ENCODE peak calls at places on chromosomes 6 and 20, in six cellular contexts. S is heart left ventricle; J is naive thymus-derived CD4-positive, alpha-beta T cell; R is aorta; G is gastrocnemius medialis; T is Peyer's patch. Q is an unnamed sample.
A peak's percentile ranks its signal among the peaks of the same experiment; 100 is the strongest.

GRCh38 chr6:109799664-109800063 is 108.6 kb downstream of the FIG4 start:
- DNase-seq in S (no peak), J (no peak), R (no peak), G (no peak), T (no peak), Q (no peak)

GRCh38 chr20:24633026-24633425 is 163.6 kb downstream of the SYNDIG1 start:
- DNase-seq in S (no peak), J (no peak), R (no peak), G (no peak), T (no peak), Q (no peak)

GRCh38 chr6:113971786-113972185 is 838 bp upstream of the HDAC2 start:
- DNase-seq in S (no peak), J (no peak), R (no peak), G (no peak), T (no peak), Q (no peak)

GRCh38 chr6:22194188-22194921 is 102.5 kb downstream of the PRL start:
- DNase-seq in S (no peak), J (no peak), R (no peak), G (no peak), T (no peak), Q (no peak)

GRCh38 chr6:112245511-112246203 is 8.7 kb downstream of the LAMA4 start:
- DNase-seq in S (no peak), J (no peak), R (no peak), G (no peak), T (no peak), Q (no peak)

GRCh38 chr6:166987930-166988329 is 11.3 kb upstream of the CEP43 start:
- DNase-seq in S (no peak), J (no peak), R (no peak), G (no peak), T (no peak), Q (no peak)

GRCh38 chr6:41157323-41157722 is 3.2 kb upstream of the TREML1 start:
- DNase-seq in S (no peak), J (no peak), R (no peak), G (no peak), T (no peak), Q (no peak)

GRCh38 chr6:75418233-75418632 is 75.4 kb downstream of the FILIP1 start:
- DNase-seq in S (no peak), J (no peak), R (no peak), G (no peak), T (no peak), Q (no peak)

GRCh38 chr20:40741507-40742106 is 52.6 kb upstream of the MAFB start:
- DNase-seq in S (no peak), J (no peak), R (no peak), G (no peak), T (no peak), Q (peak; percentile 27)

GRCh38 chr6:148758492-148758891 is 11.7 kb downstream of the UST start:
- DNase-seq in S (no peak), J (no peak), R (no peak), G (peak; percentile 18), T (peak; percentile 84), Q (no peak)

GRCh38 chr6:144481527-144481926 is 196.4 kb downstream of the UTRN start:
- DNase-seq in S (no peak), J (no peak), R (no peak), G (no peak), T (no peak), Q (no peak)

GRCh38 chr6:45448417-45449389 is 71.0 kb upstream of the SUPT3H start:
- DNase-seq in S (no peak), J (no peak), R (no peak), G (no peak), T (no peak), Q (no peak)

GRCh38 chr6:117602151-117602898 is at the start of gene GOPC:
- DNase-seq in S (peak; percentile 98), J (peak; percentile 96), R (peak; percentile 97), G (peak; percentile 97), T (peak; percentile 93), Q (peak; percentile 98)

DNA sequence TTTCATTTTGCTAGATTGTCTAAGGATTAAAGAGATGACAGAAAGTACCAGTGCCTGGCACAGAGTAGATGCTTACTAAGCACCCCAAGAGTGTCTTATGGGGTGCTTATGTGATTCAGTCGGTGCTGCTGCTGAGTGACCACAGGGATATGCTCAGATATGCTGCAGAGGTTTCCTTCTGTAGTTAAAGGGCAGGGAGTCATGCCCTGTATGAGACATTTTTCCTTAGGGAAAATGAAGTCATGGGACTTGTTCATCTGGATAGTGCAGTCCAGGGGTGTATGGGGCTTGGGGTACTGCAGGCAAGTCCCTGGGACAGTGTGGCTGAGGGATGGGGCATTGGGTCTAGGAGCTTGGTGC is 25.1 kb downstream of the TOX2 start:
- DNase-seq in S (no peak), J (no peak), R (peak; percentile 24), G (no peak), T (no peak), Q (no peak)
- H3K27ac ChIP-seq in S (no peak overlapping the region), J (no peak overlapping the region), R (no peak overlapping the region), G (no peak overlapping the region), T (no peak overlapping the region), Q (no peak overlapping the region)

DNA sequence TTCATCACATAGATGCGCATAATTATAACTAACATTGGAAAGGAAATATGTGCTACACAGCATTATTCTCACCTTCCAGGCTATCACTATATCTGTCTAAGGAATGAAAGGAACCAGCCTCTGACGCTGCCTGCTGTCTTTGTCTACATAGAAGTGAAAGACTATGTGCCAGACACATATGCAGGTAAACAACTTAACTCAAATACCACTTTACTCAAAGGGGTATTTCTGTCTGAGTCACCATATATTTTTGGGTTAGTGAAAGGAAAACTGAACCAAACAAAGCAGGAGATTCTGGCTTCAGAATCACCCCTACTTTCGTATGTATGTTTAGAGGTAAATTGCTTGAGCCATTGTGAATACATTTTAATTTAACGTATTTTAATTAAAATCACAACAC is 328.6 kb upstream of the PLCB4 start:
- DNase-seq in S (no peak), J (no peak), R (no peak), G (no peak), T (no peak), Q (no peak)
- H3K36me3 ChIP-seq in S (peaks cover 26% of the 10 kb centered on the region), J (no peaks in the 10 kb centered on the region), R (no peaks in the 10 kb centered on the region), G (no peaks in the 10 kb centered on the region), T (no peaks in the 10 kb centered on the region), Q (peaks cover 24% of the 10 kb centered on the region)

DNA sequence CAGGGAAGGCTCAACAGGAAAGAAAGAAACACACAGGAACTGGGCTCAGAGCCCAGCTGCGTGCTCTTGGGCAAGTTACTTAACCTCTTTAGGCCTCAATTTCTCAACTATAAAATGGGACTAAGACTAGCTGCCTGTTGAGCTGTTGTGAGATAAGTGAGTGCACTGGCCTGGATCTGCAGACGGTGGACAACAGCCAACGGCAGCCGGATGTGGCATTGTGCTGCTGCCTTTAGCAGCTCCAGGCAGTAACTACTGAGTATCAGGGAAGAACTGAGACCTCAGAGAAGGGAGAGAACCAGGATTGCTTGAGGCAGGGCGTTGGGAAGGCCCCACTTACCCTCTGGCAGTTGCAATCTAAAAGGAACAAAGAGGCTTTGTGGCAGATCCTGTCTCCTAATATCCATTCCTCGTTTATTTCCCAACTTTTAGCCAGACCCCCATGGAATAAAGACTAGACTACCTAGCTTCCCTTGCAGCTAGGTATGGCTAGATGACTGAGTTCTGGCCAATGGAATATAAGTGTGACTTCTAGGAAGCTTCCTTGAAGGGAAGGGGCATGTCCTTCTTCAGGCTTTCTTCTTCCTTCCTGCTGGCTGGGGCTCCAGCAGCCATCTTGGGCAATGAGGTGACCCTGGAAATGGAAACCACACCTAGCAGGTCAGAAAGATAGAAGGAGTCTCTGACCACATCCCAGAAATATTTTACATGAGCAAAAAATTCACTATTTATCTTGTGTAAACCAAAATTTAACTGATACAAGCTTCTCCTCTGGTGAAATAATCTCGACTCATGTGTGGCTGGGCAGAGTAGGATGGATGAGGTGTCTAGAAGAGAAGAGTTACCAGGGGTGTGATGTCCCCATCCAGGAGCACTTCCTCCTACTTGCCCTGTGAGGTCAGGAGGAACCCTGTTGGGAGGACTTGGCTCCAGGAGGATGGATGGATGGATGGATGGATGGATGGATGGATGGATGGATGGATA is 67.6 kb downstream of the MRPL14 start:
- DNase-seq in S (peak; percentile 79), J (no peak), R (no peak), G (no peak), T (no peak), Q (peak; percentile 55)
- H3K27ac ChIP-seq in S (peak overlapping the region; percentile 77), J (no peak overlapping the region), R (no peak overlapping the region), G (peak overlapping the region; percentile 76), T (peak overlapping the region; percentile 57), Q (peak overlapping the region; percentile 87)

GRCh38 chr20:58244517-58245030 is 16.1 kb upstream of the ANKRD60 start:
- DNase-seq in S (no peak), J (no peak), R (no peak), G (no peak), T (no peak), Q (no peak)
- H3K36me3 ChIP-seq in S (peaks cover 90% of the 10 kb centered on the region), J (peaks cover 45% of the 10 kb centered on the region), R (peaks cover 4% of the 10 kb centered on the region), G (no peaks in the 10 kb centered on the region), T (no peaks in the 10 kb centered on the region), Q (no peaks in the 10 kb centered on the region)

GRCh38 chr6:16346831-16347230 is 108.4 kb downstream of the GMPR start:
- DNase-seq in S (no peak), J (no peak), R (no peak), G (no peak), T (no peak), Q (no peak)

GRCh38 chr6:16339263-16339587 is 100.8 kb downstream of the GMPR start:
- DNase-seq in S (no peak), J (no peak), R (no peak), G (no peak), T (no peak), Q (no peak)

GRCh38 chr6:16345449-16346330 is 107.3 kb downstream of the GMPR start:
- DNase-seq in S (no peak), J (no peak), R (no peak), G (no peak), T (peak; percentile 10), Q (peak; percentile 48)

GRCh38 chr6:16343593-16343992 is 105.2 kb downstream of the GMPR start:
- DNase-seq in S (no peak), J (no peak), R (no peak), G (no peak), T (no peak), Q (no peak)

GRCh38 chr6:16344756-16345155 is 106.4 kb downstream of the GMPR start:
- DNase-seq in S (no peak), J (no peak), R (no peak), G (no peak), T (no peak), Q (no peak)
- H3K27ac ChIP-seq in S (no peak overlapping the region), J (no peak overlapping the region), R (no peak overlapping the region), G (no peak overlapping the region), T (no peak overlapping the region), Q (no peak overlapping the region)

GRCh38 chr6:17762651-17763050 is 55.9 kb upstream of the NUP153 start:
- DNase-seq in S (no peak), J (no peak), R (no peak), G (no peak), T (no peak), Q (no peak)
- H3K36me3 ChIP-seq in S (peaks cover 94% of the 10 kb centered on the region), J (no peaks in the 10 kb centered on the region), R (peaks cover 8% of the 10 kb centered on the region), G (no peaks in the 10 kb centered on the region), T (no peaks in the 10 kb centered on the region), Q (peaks cover 94% of the 10 kb centered on the region)

GRCh38 chr6:43702522-43703440 is 15.2 kb upstream of the MRPS18A start:
- DNase-seq in S (peak; percentile 93), J (no peak), R (peak; percentile 95), G (peak; percentile 88), T (peak; percentile 50), Q (peak; percentile 96)

GRCh38 chr6:43699564-43700186 is 12.1 kb upstream of the MRPS18A start:
- DNase-seq in S (no peak), J (no peak), R (no peak), G (no peak), T (no peak), Q (no peak)

GRCh38 chr6:43698584-43699349 is 11.2 kb upstream of the MRPS18A start:
- DNase-seq in S (no peak), J (no peak), R (no peak), G (peak; percentile 68), T (no peak), Q (peak; percentile 92)

GRCh38 chr6:43703512-43704429 is 16.2 kb upstream of the MRPS18A start:
- DNase-seq in S (no peak), J (no peak), R (peak; percentile 4), G (no peak), T (no peak), Q (no peak)

GRCh38 chr6:43702147-43702521 is 14.5 kb upstream of the MRPS18A start:
- DNase-seq in S (no peak), J (no peak), R (no peak), G (no peak), T (no peak), Q (no peak)
- H3K27ac ChIP-seq in S (peak overlapping the region; percentile 92), J (no peak overlapping the region), R (no peak overlapping the region), G (peak overlapping the region; percentile 83), T (no peak overlapping the region), Q (peak overlapping the region; percentile 77)